ENCODE peak calls at places on chromosome 21, in four cellular contexts. One of them, this sample, is unnamed.

GRCh38 chr21:16519012-16519411 is 789.2 kb downstream of the USP25 start:
- DNase-seq in DMS153: no peak
- DNase-seq in brain microvascular endothelial cell: no peak
- DNase-seq in activated naive CD8-positive, alpha-beta T cell treated with anti-CD3 and anti-CD28 coated beads, Interleukin-2, amount 10 ng/mL, durations not matched to agents 7 days and 5 days: no peak
- DNase-seq in this sample: no peak

GRCh38 chr21:21196087-21196486 is 197.9 kb downstream of the NCAM2 start:
- DNase-seq in DMS153: no peak
- DNase-seq in activated naive CD8-positive, alpha-beta T cell treated with anti-CD3 and anti-CD28 coated beads, Interleukin-2, amount 10 ng/mL, durations not matched to agents 7 days and 5 days: no peak
- DNase-seq in brain microvascular endothelial cell: peak
- DNase-seq in this sample: no peak

GRCh38 chr21:35026617-35027557 is 22.2 kb downstream of the RUNX1 start:
- DNase-seq in brain microvascular endothelial cell: peak
- DNase-seq in activated naive CD8-positive, alpha-beta T cell treated with anti-CD3 and anti-CD28 coated beads, Interleukin-2, amount 10 ng/mL, durations not matched to agents 7 days and 5 days: peak
- DNase-seq in DMS153: no peak
- DNase-seq in this sample: no peak

GRCh38 chr21:45555557-45556301 is 13.5 kb upstream of the SLC19A1 start:
- DNase-seq in DMS153: peak
- DNase-seq in activated naive CD8-positive, alpha-beta T cell treated with anti-CD3 and anti-CD28 coated beads, Interleukin-2, amount 10 ng/mL, durations not matched to agents 7 days and 5 days: peak
- DNase-seq in brain microvascular endothelial cell: peak
- DNase-seq in this sample: peak

GRCh38 chr21:27505516-27505915 is 538.6 kb upstream of the ADAMTS5 start:
- DNase-seq in brain microvascular endothelial cell: no peak
- DNase-seq in DMS153: no peak
- DNase-seq in activated naive CD8-positive, alpha-beta T cell treated with anti-CD3 and anti-CD28 coated beads, Interleukin-2, amount 10 ng/mL, durations not matched to agents 7 days and 5 days: no peak
- DNase-seq in this sample: no peak

GRCh38 chr21:37341254-37341960 is 25.2 kb upstream of the DYRK1A start:
- DNase-seq in DMS153: no peak
- DNase-seq in activated naive CD8-positive, alpha-beta T cell treated with anti-CD3 and anti-CD28 coated beads, Interleukin-2, amount 10 ng/mL, durations not matched to agents 7 days and 5 days: no peak
- DNase-seq in brain microvascular endothelial cell: no peak
- DNase-seq in this sample: no peak

GRCh38 chr21:38788275-38788911 is 17.3 kb upstream of the ETS2 start:
- DNase-seq in DMS153: no peak
- DNase-seq in activated naive CD8-positive, alpha-beta T cell treated with anti-CD3 and anti-CD28 coated beads, Interleukin-2, amount 10 ng/mL, durations not matched to agents 7 days and 5 days: no peak
- DNase-seq in brain microvascular endothelial cell: no peak
- DNase-seq in this sample: no peak

GRCh38 chr21:23578027-23578426 is 2029.3 kb downstream of the MRPL39 start:
- DNase-seq in activated naive CD8-positive, alpha-beta T cell treated with anti-CD3 and anti-CD28 coated beads, Interleukin-2, amount 10 ng/mL, durations not matched to agents 7 days and 5 days: no peak
- DNase-seq in brain microvascular endothelial cell: no peak
- DNase-seq in DMS153: no peak
- DNase-seq in this sample: peak

GRCh38 chr21:22889445-22889844 is 1891.2 kb downstream of the NCAM2 start:
- DNase-seq in DMS153: no peak
- DNase-seq in activated naive CD8-positive, alpha-beta T cell treated with anti-CD3 and anti-CD28 coated beads, Interleukin-2, amount 10 ng/mL, durations not matched to agents 7 days and 5 days: no peak
- DNase-seq in brain microvascular endothelial cell: no peak
- DNase-seq in this sample: no peak

GRCh38 chr21:33695785-33696184 is 53.5 kb downstream of the ITSN1 start:
- DNase-seq in brain microvascular endothelial cell: no peak
- DNase-seq in DMS153: no peak
- DNase-seq in activated naive CD8-positive, alpha-beta T cell treated with anti-CD3 and anti-CD28 coated beads, Interleukin-2, amount 10 ng/mL, durations not matched to agents 7 days and 5 days: no peak
- DNase-seq in this sample: no peak

GRCh38 chr21:28419811-28420210 is 572.9 kb downstream of the LTN1 start:
- DNase-seq in activated naive CD8-positive, alpha-beta T cell treated with anti-CD3 and anti-CD28 coated beads, Interleukin-2, amount 10 ng/mL, durations not matched to agents 7 days and 5 days: no peak
- DNase-seq in brain microvascular endothelial cell: no peak
- DNase-seq in DMS153: no peak
- DNase-seq in this sample: no peak

GRCh38 chr21:43827015-43827611 is 37.7 kb downstream of the RRP1 start:
- DNase-seq in DMS153: no peak
- DNase-seq in activated naive CD8-positive, alpha-beta T cell treated with anti-CD3 and anti-CD28 coated beads, Interleukin-2, amount 10 ng/mL, durations not matched to agents 7 days and 5 days: no peak
- DNase-seq in brain microvascular endothelial cell: peak
- DNase-seq in this sample: no peak